ENCODE peak calls at places on chromosomes 12 and 14, in nine cellular contexts. M, Q, X, W, K, P, Z, C and J are unnamed samples.

GRCh38 chr12:29238822-29239291 is 89.8 kb downstream of the FAR2 start:
- DNase-seq in M (no peak), Q (peak; percentile 20), X (no peak), W (peak; percentile 80), K (no peak), P (peak; percentile 35), Z (no peak), C (peak; percentile 34), J (no peak)

GRCh38 chr14:100679170-100679569 is 47.5 kb upstream of the DLK1 start:
- DNase-seq in M (no peak), Q (no peak), X (no peak), W (no peak), K (no peak), P (no peak), Z (no peak), C (no peak), J (no peak)

GRCh38 chr14:68673464-68673863 is 119.4 kb downstream of the ZFP36L1 start:
- DNase-seq in M (no peak), Q (no peak), X (no peak), W (no peak), K (no peak), P (no peak), Z (no peak), C (no peak), J (no peak)

GRCh38 chr14:56046999-56047398 is 71.2 kb upstream of the PELI2 start:
- DNase-seq in M (no peak), Q (no peak), X (no peak), W (no peak), K (no peak), P (no peak), Z (no peak), C (no peak), J (no peak)

GRCh38 chr14:93965287-93965821 is 11.0 kb downstream of the ASB2 start:
- DNase-seq in M (no peak), Q (no peak), X (no peak), W (peak; percentile 88), K (peak; percentile 72), P (peak; percentile 84), Z (no peak), C (peak; percentile 96), J (no peak)

GRCh38 chr14:85093631-85094330 is 436.2 kb upstream of the FLRT2 start:
- DNase-seq in M (no peak), Q (no peak), X (no peak), W (peak; percentile 20), K (no peak), P (no peak), Z (no peak), C (peak; percentile 5), J (no peak)

GRCh38 chr12:30796508-30796780 is 41.7 kb upstream of the CAPRIN2 start:
- DNase-seq in M (no peak), Q (peak; percentile 49), X (peak; percentile 35), W (no peak), K (peak; percentile 54), P (peak; percentile 51), Z (no peak), C (peak; percentile 67), J (peak; percentile 53)

GRCh38 chr14:32110200-32110896 is 33.2 kb downstream of the ARHGAP5 start:
- DNase-seq in M (no peak), Q (no peak), X (no peak), W (no peak), K (no peak), P (no peak), Z (no peak), C (no peak), J (no peak)

GRCh38 chr14:69483765-69484443 is 624 bp upstream of the PLEKHD1 start:
- DNase-seq in M (no peak), Q (peak; percentile 32), X (peak; percentile 23), W (no peak), K (no peak), P (no peak), Z (no peak), C (peak; percentile 13), J (no peak)

GRCh38 chr12:7241404-7242005 is 52.0 kb downstream of the PEX5 start:
- DNase-seq in M (no peak), Q (no peak), X (no peak), W (peak; percentile 61), K (no peak), P (peak; percentile 44), Z (no peak), C (peak; percentile 57), J (no peak)

GRCh38 chr12:89665556-89665955 is 43.1 kb downstream of the ATP2B1 start:
- DNase-seq in M (no peak), Q (no peak), X (no peak), W (no peak), K (no peak), P (no peak), Z (no peak), C (no peak), J (no peak)

GRCh38 chr12:89370411-89370810 is 18.1 kb upstream of the DUSP6 start:
- DNase-seq in M (no peak), Q (no peak), X (no peak), W (no peak), K (no peak), P (no peak), Z (no peak), C (no peak), J (no peak)

GRCh38 chr14:103698380-103699260 is 16.6 kb downstream of the XRCC3 start:
- DNase-seq in M (no peak), Q (no peak), X (peak; percentile 90), W (peak; percentile 47), K (no peak), P (no peak), Z (no peak), C (no peak), J (no peak)

GRCh38 chr14:102819176-102819628 is 42.0 kb downstream of the TRAF3 start:
- DNase-seq in M (peak; percentile 26), Q (peak; percentile 45), X (no peak), W (peak; percentile 63), K (no peak), P (no peak), Z (no peak), C (no peak), J (no peak)

GRCh38 chr14:85401396-85401795 is 128.5 kb upstream of the FLRT2 start:
- DNase-seq in M (no peak), Q (no peak), X (no peak), W (no peak), K (peak; percentile 36), P (no peak), Z (no peak), C (no peak), J (no peak)

GRCh38 chr12:89225808-89226368 is 126.4 kb downstream of the DUSP6 start:
- DNase-seq in M (no peak), Q (peak; percentile 79), X (peak; percentile 44), W (peak; percentile 100), K (peak; percentile 71), P (peak; percentile 64), Z (no peak), C (peak; percentile 93), J (no peak)

GRCh38 chr12:76688627-76689026 is 75.3 kb upstream of the ZDHHC17 start:
- DNase-seq in M (no peak), Q (no peak), X (no peak), W (no peak), K (no peak), P (no peak), Z (no peak), C (no peak), J (no peak)

GRCh38 chr12:98635657-98636323 is 8.8 kb downstream of the IKBIP start:
- DNase-seq in M (no peak), Q (no peak), X (no peak), W (peak; percentile 95), K (no peak), P (no peak), Z (no peak), C (peak; percentile 77), J (no peak)

GRCh38 chr12:94762943-94763342 is 112.6 kb upstream of the TMCC3 start:
- DNase-seq in M (no peak), Q (no peak), X (no peak), W (no peak), K (no peak), P (no peak), Z (no peak), C (no peak), J (no peak)

GRCh38 chr12:94763461-94763860 is 113.1 kb upstream of the TMCC3 start:
- DNase-seq in M (no peak), Q (no peak), X (no peak), W (no peak), K (no peak), P (no peak), Z (no peak), C (no peak), J (no peak)

GRCh38 chr12:94760786-94761185 is 110.4 kb upstream of the TMCC3 start:
- DNase-seq in M (no peak), Q (no peak), X (no peak), W (no peak), K (no peak), P (no peak), Z (no peak), C (peak; percentile 21), J (no peak)

GRCh38 chr12:94762259-94762942 is 112.0 kb upstream of the TMCC3 start:
- DNase-seq in M (no peak), Q (no peak), X (no peak), W (peak; percentile 96), K (no peak), P (no peak), Z (no peak), C (no peak), J (no peak)

DNA sequence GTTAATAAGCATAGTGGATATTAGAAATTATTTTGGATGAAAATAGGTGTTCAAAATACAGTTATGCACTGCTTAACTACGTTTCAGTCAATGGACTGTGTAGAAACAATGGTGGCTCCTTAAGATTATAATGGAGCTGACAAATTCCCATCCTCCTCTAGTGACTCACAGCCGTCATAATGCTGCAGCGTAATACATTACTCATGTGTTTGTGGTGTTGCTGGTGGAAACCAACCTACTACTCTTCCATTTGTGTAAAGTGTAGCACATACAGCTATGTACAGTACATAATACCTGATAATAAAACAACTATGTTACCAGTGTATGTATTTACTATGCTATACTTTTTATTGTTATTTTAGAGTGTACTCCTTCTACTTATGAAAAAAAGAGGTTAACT is 111.2 kb upstream of the TMCC3 start:
- DNase-seq in M (no peak), Q (no peak), X (no peak), W (peak; percentile 99), K (peak; percentile 14), P (peak; percentile 97), Z (no peak), C (peak; percentile 88), J (no peak)
- TF ChIP-seq CTCF in M (no peak), Q (no peak), X (no peak), W (no peak), K (no peak), P (no peak), Z (no peak), C (no peak), J (no peak)

GRCh38 chr12:39503445-39503844 is 60.5 kb upstream of the KIF21A start:
- DNase-seq in M (no peak), Q (no peak), X (no peak), W (peak; percentile 85), K (no peak), P (peak; percentile 2), Z (no peak), C (no peak), J (no peak)
- TF ChIP-seq CTCF in M (no peak), Q (no peak), X (no peak), W (peak; percentile 32), K (no peak), P (peak; percentile 44), Z (no peak), C (no peak), J (no peak)

GRCh38 chr14:34981743-34982420 is 910 bp upstream of the SRP54 start:
- DNase-seq in M (peak; percentile 6), Q (peak; percentile 53), X (peak; percentile 24), W (no peak), K (no peak), P (peak; percentile 35), Z (no peak), C (peak; percentile 50), J (no peak)
- TF ChIP-seq CTCF in M (peak; percentile 5), Q (peak; percentile 36), X (no peak), W (peak; percentile 27), K (peak; percentile 30), P (peak; percentile 72), Z (no peak), C (peak; percentile 28), J (no peak)

GRCh38 chr14:22200977-22201605 is 387.9 kb downstream of the DAD1 start:
- DNase-seq in M (no peak), Q (peak; percentile 67), X (no peak), W (peak; percentile 85), K (no peak), P (peak; percentile 61), Z (no peak), C (peak; percentile 82), J (no peak)
- TF ChIP-seq CTCF in M (no peak), Q (peak; percentile 73), X (peak; percentile 29), W (peak; percentile 78), K (peak; percentile 49), P (peak; percentile 89), Z (no peak), C (peak; percentile 79), J (peak; percentile 40)